ENCODE peak calls at places on chromosomes 1 and 21, in seven cellular contexts. F is stimulated activated CD8-positive, alpha-beta memory T cell treated with anti-CD3 and anti-CD28 coated beads, Interleukin-15, amount 100 ng/mL, for 24 hours; Q is PC-3; X is EL; U is amniotic stem cell; W is foreskin keratinocyte; M is progenitor cell of endocrine pancreas. A is an unnamed sample.

GRCh38 chr1:173628888-173629287 is 6.2 kb upstream of the TEX50 start:
- DNase-seq in M (no peak), W (peak), Q (no peak), F (no peak), X (no peak), U (no peak), A (no peak)

GRCh38 chr1:28905921-28906666 is 8.3 kb upstream of the EPB41 start:
- DNase-seq in W (no peak), M (no peak), U (no peak), Q (no peak), X (no peak), F (no peak), A (no peak)

GRCh38 chr1:116179886-116180474 is 68.8 kb downstream of the MAB21L3 start:
- DNase-seq in X (no peak), W (no peak), M (no peak), Q (no peak), U (no peak), F (no peak), A (no peak)

GRCh38 chr1:100585774-100586173 is 47.8 kb downstream of the GPR88 start:
- DNase-seq in M (no peak), X (peak), F (no peak), Q (peak), U (peak), W (no peak), A (no peak)

GRCh38 chr1:56866656-56867055 is 12.1 kb downstream of the C8A start:
- DNase-seq in M (no peak), F (no peak), W (peak), U (peak), Q (no peak), X (peak), A (no peak)

GRCh38 chr1:172380441-172381244 is 39.8 kb upstream of the C1orf105 start:
- DNase-seq in X (peak), M (no peak), Q (no peak), F (no peak), U (no peak), W (no peak), A (peak)

GRCh38 chr21:35559881-35560280 is 500.4 kb downstream of the SETD4 start:
- DNase-seq in Q (no peak), U (no peak), W (no peak), M (no peak), F (no peak), X (peak), A (no peak)

GRCh38 chr1:203281033-203281432 is 24.3 kb upstream of the BTG2 start:
- DNase-seq in X (peak), U (peak), W (peak), Q (peak), M (no peak), F (no peak), A (no peak)

GRCh38 chr1:14352897-14353296 is 245.6 kb upstream of the KAZN start:
- DNase-seq in U (no peak), F (no peak), M (no peak), Q (no peak), W (no peak), X (no peak), A (no peak)

GRCh38 chr1:68383092-68383491 is 66.7 kb downstream of the RPE65 start:
- DNase-seq in F (no peak), Q (peak), X (no peak), W (peak), U (no peak), M (no peak), A (no peak)

GRCh38 chr1:205590777-205591513 is 40.9 kb downstream of the ELK4 start:
- DNase-seq in W (no peak), X (no peak), F (no peak), U (no peak), Q (no peak), M (no peak), A (no peak)

GRCh38 chr1:55275976-55276375 is 60.8 kb upstream of the USP24 start:
- DNase-seq in W (peak), F (no peak), U (no peak), M (no peak), X (peak), Q (no peak), A (no peak)

GRCh38 chr1:110123224-110123623 is 11.0 kb downstream of the UBL4B start:
- DNase-seq in M (no peak), X (peak), U (no peak), F (no peak), W (no peak), Q (peak), A (no peak)

GRCh38 chr1:64147759-64148158 is 55.7 kb upstream of the UBE2U start:
- DNase-seq in W (no peak), U (no peak), X (no peak), M (no peak), F (no peak), Q (no peak), A (no peak)

GRCh38 chr1:19416919-19417441 is 68.4 kb downstream of the CAPZB start:
- DNase-seq in U (no peak), X (no peak), F (no peak), W (no peak), Q (no peak), M (no peak), A (no peak)

GRCh38 chr1:8939362-8939995 is 6.2 kb upstream of the CA6 start:
- DNase-seq in F (no peak), Q (peak), W (peak), U (no peak), X (peak), M (no peak), A (no peak)

GRCh38 chr1:67359592-67359991 is 51.9 kb downstream of the IL12RB2 start:
- DNase-seq in M (no peak), Q (no peak), W (no peak), F (no peak), X (no peak), U (no peak), A (no peak)

GRCh38 chr1:27971674-27972073 is 11.9 kb downstream of the XKR8 start:
- DNase-seq in U (no peak), X (no peak), M (no peak), Q (no peak), F (no peak), W (no peak), A (no peak)